ENCODE peak calls at places on chromosomes 11 and 22, in ten cellular contexts. K is tibial nerve; A is suprapubic skin; O is CD8-positive, alpha-beta memory T cell; P is left ventricle myocardium inferior; C is Caco-2; Z is colonic mucosa; Q is mesenchymal stem cell; X is CD4-positive, alpha-beta T cell; U is Peyer's patch. L is an unnamed sample.
A peak's percentile ranks its signal among the peaks of the same experiment; 100 is the strongest.

GRCh38 chr22:41919357-41920224 is 4.7 kb upstream of the SHISA8 start:
- DNase-seq in U (peak; percentile 94), Q (peak; percentile 50), A (no peak), Z (peak; percentile 84), O (peak; percentile 67), C (no peak), P (peak; percentile 70), K (peak; percentile 20), X (peak; percentile 46), L (peak; percentile 56)

GRCh38 chr11:10302294-10302743 is 2.6 kb upstream of the ADM start:
- DNase-seq in Z (no peak), X (no peak), O (no peak), Q (peak; percentile 69), A (no peak), P (no peak), U (no peak), K (no peak), C (no peak), L (peak; percentile 73)

GRCh38 chr11:12854829-12855228 is 154.3 kb upstream of the RASSF10 start:
- DNase-seq in P (no peak), Z (no peak), A (no peak), U (no peak), C (peak; percentile 65), K (no peak), O (no peak), Q (no peak), X (no peak), L (peak; percentile 77)

GRCh38 chr11:6357222-6357621 is 33.1 kb upstream of the SMPD1 start:
- DNase-seq in Z (peak; percentile 27), A (no peak), U (peak; percentile 48), P (peak; percentile 53), O (no peak), Q (peak; percentile 87), C (no peak), X (no peak), K (peak; percentile 21), L (no peak)

GRCh38 chr11:1276061-1276790 is 33.2 kb downstream of the TOLLIP start:
- DNase-seq in U (no peak), K (no peak), A (no peak), Z (no peak), Q (no peak), C (no peak), O (no peak), P (peak; percentile 48), X (no peak), L (no peak)

GRCh38 chr11:1391165-1392010 is 1.7 kb downstream of the BRSK2 start:
- DNase-seq in O (no peak), K (no peak), Z (no peak), Q (no peak), U (no peak), P (no peak), A (no peak), X (no peak), C (no peak), L (peak; percentile 72)

GRCh38 chr22:50581950-50582561 is 593 bp downstream of the CHKB start:
- DNase-seq in O (no peak), P (no peak), K (no peak), Q (peak; percentile 29), Z (no peak), X (no peak), A (no peak), C (no peak), U (peak; percentile 68), L (peak; percentile 31)

GRCh38 chr22:20248461-20248959 is 19.6 kb downstream of the RTN4R start:
- DNase-seq in Q (no peak), Z (no peak), P (no peak), K (no peak), C (no peak), A (no peak), U (no peak), O (no peak), X (no peak), L (no peak)

GRCh38 chr11:326842-327580 is 6.4 kb upstream of the IFITM3 start:
- DNase-seq in A (no peak), C (no peak), Q (peak; percentile 51), P (peak; percentile 89), K (peak; percentile 91), Z (peak; percentile 73), X (peak; percentile 50), O (peak; percentile 86), U (peak; percentile 97), L (peak; percentile 78)

GRCh38 chr11:117824571-117825537 is at the start of gene FXYD2:
- DNase-seq in X (no peak), Q (peak; percentile 79), K (peak; percentile 28), Z (no peak), C (no peak), O (peak; percentile 42), P (peak; percentile 74), A (peak; percentile 81), U (peak; percentile 62), L (peak; percentile 60)

GRCh38 chr11:33530824-33531223 is 169.8 kb downstream of the C11orf91 start:
- DNase-seq in X (no peak), Q (peak; percentile 30), P (no peak), Z (no peak), C (no peak), U (no peak), K (no peak), A (no peak), O (no peak), L (no peak)

GRCh38 chr11:108754901-108755625 is 90.2 kb downstream of the DDX10 start:
- DNase-seq in C (no peak), K (peak; percentile 91), A (no peak), X (no peak), Z (no peak), Q (peak; percentile 13), U (no peak), P (no peak), O (no peak), L (no peak)

GRCh38 chr11:111177037-111177988 is 68.2 kb upstream of the POU2AF2 start:
- DNase-seq in P (no peak), X (no peak), Q (no peak), Z (no peak), A (no peak), K (no peak), C (no peak), U (peak; percentile 60), O (no peak), L (no peak)

GRCh38 chr22:36384766-36385400 is 2.9 kb downstream of the MYH9 start:
- DNase-seq in Q (peak; percentile 74), O (peak; percentile 74), X (peak; percentile 63), C (no peak), Z (no peak), P (no peak), K (no peak), A (no peak), U (peak; percentile 80), L (no peak)

GRCh38 chr11:120964857-120965256 is 59.0 kb upstream of the TBCEL start:
- DNase-seq in Z (no peak), O (no peak), P (no peak), Q (peak; percentile 41), K (no peak), C (no peak), U (no peak), X (no peak), A (no peak), L (no peak)

GRCh38 chr11:132463941-132464340 is 1068.4 kb downstream of the OPCML start:
- DNase-seq in Q (no peak), Z (no peak), A (no peak), C (no peak), O (no peak), U (no peak), K (no peak), X (no peak), P (no peak), L (no peak)

GRCh38 chr11:12806113-12806512 is 131.9 kb downstream of the TEAD1 start:
- DNase-seq in U (peak; percentile 62), X (no peak), O (no peak), K (no peak), P (no peak), Q (peak; percentile 74), C (peak; percentile 45), Z (no peak), A (no peak), L (no peak)

GRCh38 chr22:47593291-47593690 is 830.8 kb downstream of the TBC1D22A start:
- DNase-seq in Z (no peak), O (no peak), K (no peak), A (peak; percentile 47), X (no peak), C (no peak), Q (no peak), P (no peak), U (no peak), L (no peak)
- H3K9me3 ChIP-seq in Z (no peaks in the 10 kb centered on the region), O (no peaks in the 10 kb centered on the region), K (no peaks in the 10 kb centered on the region), A (no peaks in the 10 kb centered on the region), X (no peaks in the 10 kb centered on the region), C (no peaks in the 10 kb centered on the region), Q (peaks cover 4% of the 10 kb centered on the region), P (peaks cover 10% of the 10 kb centered on the region), U (no peaks in the 10 kb centered on the region), L (no peaks in the 10 kb centered on the region)

GRCh38 chr11:112179601-112180000 is 4.3 kb downstream of the BCO2 start:
- DNase-seq in K (no peak), P (no peak), U (no peak), Q (no peak), Z (no peak), X (no peak), C (no peak), O (no peak), A (no peak), L (no peak)
- H3K9me3 ChIP-seq in K (no peaks in the 10 kb centered on the region), P (no peaks in the 10 kb centered on the region), U (no peaks in the 10 kb centered on the region), Q (no peaks in the 10 kb centered on the region), Z (no peaks in the 10 kb centered on the region), X (no peaks in the 10 kb centered on the region), C (no peaks in the 10 kb centered on the region), O (no peaks in the 10 kb centered on the region), A (no peaks in the 10 kb centered on the region), L (no peaks in the 10 kb centered on the region)

GRCh38 chr11:3357302-3357701 is 21.6 kb downstream of the ZNF195 start:
- DNase-seq in U (no peak), K (no peak), P (no peak), X (no peak), Q (no peak), A (no peak), O (no peak), C (no peak), Z (no peak), L (no peak)
- H3K9me3 ChIP-seq in U (peaks cover 51% of the 10 kb centered on the region), K (no peaks in the 10 kb centered on the region), P (peaks cover 100% of the 10 kb centered on the region), X (peaks cover 97% of the 10 kb centered on the region), Q (peaks cover 100% of the 10 kb centered on the region), A (peaks cover 41% of the 10 kb centered on the region), O (peaks cover 69% of the 10 kb centered on the region), C (peaks cover 48% of the 10 kb centered on the region), Z (peaks cover 20% of the 10 kb centered on the region), L (peaks cover 36% of the 10 kb centered on the region)

DNA sequence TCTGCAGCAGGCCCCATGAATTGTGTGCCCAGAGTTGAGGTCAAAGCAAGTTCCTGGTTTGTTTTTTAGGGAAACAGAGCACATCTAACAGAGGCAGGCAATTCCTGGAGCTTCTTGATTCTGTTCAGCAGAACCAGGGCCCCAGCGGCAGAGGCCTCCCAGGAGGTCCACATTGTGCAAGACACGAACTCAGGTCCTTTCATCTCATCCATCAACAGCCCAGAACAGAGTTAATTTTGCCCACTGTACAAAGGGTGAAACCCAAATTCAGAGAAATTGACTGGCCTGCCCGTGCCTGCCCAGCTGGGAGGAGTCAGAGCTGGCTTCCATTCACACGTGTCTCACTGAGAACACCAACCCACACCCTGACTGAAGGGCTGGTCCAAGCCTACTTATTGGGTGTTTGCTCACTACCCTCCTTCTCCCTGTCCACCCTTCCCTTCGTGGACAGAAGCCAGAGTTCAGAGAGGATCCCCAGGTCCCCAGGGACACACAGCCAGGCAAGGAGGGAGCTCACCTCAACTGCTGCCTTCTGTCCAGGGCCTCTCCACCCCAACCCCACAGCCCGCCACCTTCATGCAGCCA is 607.1 kb downstream of the TBC1D22A start:
- DNase-seq in O (no peak), K (no peak), P (no peak), U (peak; percentile 11), Q (no peak), C (no peak), A (peak; percentile 67), X (no peak), Z (peak; percentile 9), L (peak; percentile 2)
- H3K9me3 ChIP-seq in O (no peaks in the 10 kb centered on the region), K (no peaks in the 10 kb centered on the region), P (peaks cover 6% of the 10 kb centered on the region), U (peaks cover 3% of the 10 kb centered on the region), Q (no peaks in the 10 kb centered on the region), C (no peaks in the 10 kb centered on the region), A (no peaks in the 10 kb centered on the region), X (no peaks in the 10 kb centered on the region), Z (no peaks in the 10 kb centered on the region), L (no peaks in the 10 kb centered on the region)

L was measured in body of pancreas.